ENCODE peak calls at places on chromosomes 6 and 20, in seven cellular contexts. P is breast epithelium, H is pancreas, E is testis, S is heart right ventricle, Y is body of pancreas, A is IMR-90. B is an unnamed sample.

GRCh38 chr6:72621243-72622093 is at the start of gene KCNQ5:
- DNase-seq in P (no peak), S (no peak), E (no peak), Y (no peak), H (no peak), A (no peak), B (peak; percentile 56)

GRCh38 chr6:13418838-13419237 is 68.6 kb downstream of the GFOD1 start:
- DNase-seq in E (no peak), S (no peak), P (no peak), A (no peak), Y (peak; percentile 62), H (peak; percentile 62), B (no peak)

GRCh38 chr6:108115598-108116058 is 41.1 kb upstream of the OSTM1 start:
- DNase-seq in A (peak; percentile 11), S (peak; percentile 29), E (peak; percentile 42), P (no peak), Y (peak; percentile 70), H (peak; percentile 40), B (no peak)

GRCh38 chr6:28817808-28818145 is 106.0 kb downstream of the TRIM27 start:
- DNase-seq in E (no peak), P (no peak), S (no peak), A (no peak), H (no peak), Y (no peak), B (no peak)

GRCh38 chr6:3929281-3929798 is 80.2 kb downstream of the FAM50B start:
- DNase-seq in E (peak; percentile 37), H (no peak), A (peak; percentile 77), Y (no peak), S (no peak), P (no peak), B (peak; percentile 90)

GRCh38 chr6:27863962-27864905 is 48.0 kb downstream of the OR2B2 start:
- DNase-seq in P (no peak), H (peak; percentile 22), S (no peak), A (peak; percentile 15), Y (peak; percentile 23), E (peak; percentile 48), B (peak; percentile 40)

GRCh38 chr6:114862809-114863208 is 520.0 kb upstream of the HS3ST5 start:
- DNase-seq in A (no peak), P (no peak), E (no peak), S (no peak), H (no peak), Y (no peak), B (peak; percentile 5)

GRCh38 chr6:159831373-159831679 is 31.2 kb downstream of the PNLDC1 start:
- DNase-seq in S (no peak), A (no peak), H (peak; percentile 39), E (no peak), Y (peak; percentile 28), P (no peak), B (no peak)

GRCh38 chr20:24648481-24648880 is 179.1 kb downstream of the SYNDIG1 start:
- DNase-seq in A (no peak), H (no peak), Y (no peak), S (no peak), P (no peak), E (no peak), B (peak; percentile 38)

GRCh38 chr20:1860446-1860845 is 34.8 kb upstream of the SIRPA start:
- DNase-seq in E (no peak), P (peak; percentile 80), Y (no peak), S (no peak), H (no peak), A (peak; percentile 74), B (peak; percentile 24)

GRCh38 chr20:22546344-22546743 is 38.0 kb downstream of the FOXA2 start:
- DNase-seq in Y (no peak), A (no peak), S (no peak), P (no peak), E (no peak), H (no peak), B (no peak)

GRCh38 chr6:41429506-41430504 is 94.4 kb downstream of the NCR2 start:
- DNase-seq in A (no peak), S (no peak), P (no peak), Y (no peak), E (no peak), H (no peak), B (no peak)

GRCh38 chr20:43824699-43825402 is 89.8 kb upstream of the TOX2 start:
- DNase-seq in A (peak; percentile 29), P (no peak), E (no peak), Y (peak; percentile 18), H (no peak), S (no peak), B (peak; percentile 15)

GRCh38 chr20:57620274-57620990 is at the start of gene ZBP1:
- DNase-seq in S (no peak), A (no peak), P (no peak), Y (no peak), E (no peak), H (no peak), B (no peak)

GRCh38 chr6:43489277-43490072 is 12.1 kb downstream of the TJAP1 start:
- DNase-seq in A (no peak), P (no peak), H (no peak), S (no peak), Y (no peak), E (peak; percentile 76), B (no peak)

GRCh38 chr6:21565431-21565830 is 28.1 kb upstream of the SOX4 start:
- DNase-seq in S (no peak), E (no peak), A (no peak), H (no peak), Y (no peak), P (no peak), B (no peak)

GRCh38 chr6:125906158-125906998 is 50.2 kb upstream of the HINT3 start:
- DNase-seq in S (peak; percentile 16), Y (peak; percentile 60), E (peak; percentile 62), P (no peak), A (peak; percentile 27), H (peak; percentile 39), B (peak; percentile 58)

GRCh38 chr6:25637211-25637610 is 14.8 kb upstream of the SCGN start:
- DNase-seq in A (no peak), H (no peak), E (no peak), P (no peak), S (no peak), Y (no peak), B (no peak)

GRCh38 chr6:40334496-40334895 is 252.7 kb downstream of the LRFN2 start:
- DNase-seq in A (no peak), P (no peak), E (no peak), Y (no peak), H (no peak), S (no peak), B (no peak)

GRCh38 chr6:4565301-4566250 is 210.6 kb upstream of the CDYL start:
- DNase-seq in P (no peak), Y (no peak), H (no peak), E (no peak), S (no peak), A (no peak), B (no peak)

GRCh38 chr6:1609662-1610496 is at the start of gene FOXC1:
- DNase-seq in A (peak; percentile 94), P (peak; percentile 86), H (peak; percentile 85), E (peak; percentile 89), S (peak; percentile 89), Y (peak; percentile 91), B (peak; percentile 97)

GRCh38 chr6:17703256-17703694 is 3.5 kb downstream of the NUP153 start:
- DNase-seq in A (peak; percentile 82), Y (no peak), S (no peak), H (no peak), E (no peak), P (peak; percentile 29), B (peak; percentile 73)

GRCh38 chr6:166570929-166571699 is 15.4 kb downstream of the RAMACL start:
- DNase-seq in S (no peak), A (no peak), E (no peak), P (no peak), H (no peak), Y (no peak), B (no peak)

GRCh38 chr6:45655630-45656422 is 278.1 kb upstream of the SUPT3H start:
- DNase-seq in P (no peak), A (peak; percentile 99), S (no peak), E (no peak), Y (no peak), H (no peak), B (peak; percentile 90)

GRCh38 chr6:105493776-105494175 is 90.9 kb upstream of the PREP start:
- DNase-seq in A (no peak), Y (no peak), H (no peak), E (no peak), P (no peak), S (no peak), B (no peak)

GRCh38 chr6:22764521-22764920 is 195.2 kb downstream of the HDGFL1 start:
- DNase-seq in P (no peak), H (no peak), S (no peak), E (no peak), A (peak; percentile 85), Y (no peak), B (peak; percentile 20)
- H3K9me3 ChIP-seq in P (no peaks in the 10 kb centered on the region), H (no peaks in the 10 kb centered on the region), S (peaks cover 8% of the 10 kb centered on the region), E (no peaks in the 10 kb centered on the region), A (peaks cover 3% of the 10 kb centered on the region), Y (no peaks in the 10 kb centered on the region), B (peaks cover 4% of the 10 kb centered on the region)

DNA sequence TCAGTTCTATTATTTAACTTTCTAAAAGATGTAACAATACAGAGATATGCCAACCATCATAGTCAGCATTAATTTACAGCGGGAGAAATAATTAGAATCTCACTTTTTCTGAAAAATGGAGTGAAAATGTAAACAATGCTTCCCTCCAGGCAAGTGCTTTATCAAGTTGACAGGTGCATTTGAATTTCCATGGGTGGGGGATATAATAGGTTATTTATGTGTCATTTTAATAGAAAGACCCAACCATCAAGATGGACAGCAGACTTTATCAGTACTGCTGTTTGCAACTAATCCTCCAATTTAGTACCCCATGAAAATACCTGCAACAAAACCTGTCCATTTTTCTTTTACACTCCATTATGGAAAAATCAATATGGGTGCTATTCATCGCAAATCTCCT is 780.1 kb downstream of the TFAP2A start:
- DNase-seq in Y (no peak), S (no peak), E (no peak), P (no peak), H (no peak), A (no peak), B (no peak)
- H3K9me3 ChIP-seq in Y (no peaks in the 10 kb centered on the region), S (peaks cover 16% of the 10 kb centered on the region), E (no peaks in the 10 kb centered on the region), P (peaks cover 7% of the 10 kb centered on the region), H (no peaks in the 10 kb centered on the region), A (peaks cover 4% of the 10 kb centered on the region), B (peaks cover 4% of the 10 kb centered on the region)

DNA sequence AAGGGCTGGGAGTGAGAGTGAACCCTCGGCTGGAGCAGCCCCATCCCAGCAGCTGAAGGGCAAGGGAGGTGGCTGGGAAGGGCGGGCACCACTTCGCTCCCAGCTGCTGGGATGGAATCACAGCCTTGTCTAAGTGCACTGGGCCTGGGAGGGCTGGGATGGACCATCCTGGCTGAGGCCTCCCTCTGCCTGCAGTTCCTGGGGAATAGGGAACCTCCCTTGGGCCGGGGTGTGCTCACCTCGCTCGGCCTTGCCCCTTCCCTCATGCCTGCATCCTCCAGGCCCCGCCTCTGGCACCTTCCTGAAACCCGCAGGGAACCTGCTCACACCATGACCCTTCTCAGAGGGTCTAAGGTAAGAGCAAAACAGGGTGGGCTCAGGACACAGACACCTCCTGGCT is 53.7 kb downstream of the SMOC2 start:
- DNase-seq in E (no peak), H (no peak), P (no peak), S (no peak), Y (no peak), A (no peak), B (no peak)
- H3K9me3 ChIP-seq in E (no peaks in the 10 kb centered on the region), H (no peaks in the 10 kb centered on the region), P (no peaks in the 10 kb centered on the region), S (no peaks in the 10 kb centered on the region), Y (no peaks in the 10 kb centered on the region), A (peaks cover 36% of the 10 kb centered on the region), B (no peaks in the 10 kb centered on the region)

DNA sequence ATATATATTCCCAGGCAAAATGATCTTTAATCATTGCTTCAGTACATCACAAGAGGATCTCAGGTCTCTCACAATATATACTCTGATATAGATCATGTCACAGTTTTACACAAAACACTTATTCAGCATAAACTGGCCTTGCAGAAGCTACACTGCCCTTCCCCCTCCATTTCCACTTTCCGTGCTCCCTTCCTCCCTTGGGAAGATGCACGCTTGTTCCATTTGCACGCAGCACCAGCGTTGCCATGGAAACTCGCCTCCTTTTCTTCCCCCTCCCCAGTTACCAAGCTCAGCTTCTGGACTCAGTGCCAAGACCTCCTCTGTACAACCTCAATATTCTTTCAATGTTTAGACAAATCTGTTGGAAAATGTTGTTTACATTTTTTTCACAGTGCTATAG is 154.6 kb downstream of the RFPL4B start:
- DNase-seq in E (peak; percentile 14), Y (no peak), A (peak; percentile 80), H (no peak), S (peak; percentile 21), P (no peak), B (peak; percentile 37)
- H3K9me3 ChIP-seq in E (no peaks in the 10 kb centered on the region), Y (no peaks in the 10 kb centered on the region), A (no peaks in the 10 kb centered on the region), H (no peaks in the 10 kb centered on the region), S (no peaks in the 10 kb centered on the region), P (no peaks in the 10 kb centered on the region), B (no peaks in the 10 kb centered on the region)